ENCODE peak calls at places on chromosome 15, in eight cellular contexts. I, B, L, N, A, T, H and S are unnamed samples.

GRCh38 chr15:83205725-83206324 is 1.8 kb downstream of the HDGFL3 start:
- DNase-seq in N (no peak), L (no peak), A (no peak), T (peak), H (no peak), I (peak), B (no peak), S (no peak)

GRCh38 chr15:83983634-83984458 is 251.7 kb upstream of the GOLGA6L4 start:
- DNase-seq in A (no peak), B (no peak), L (no peak), N (no peak), H (no peak), I (no peak), T (peak), S (no peak)

GRCh38 chr15:41936649-41937567 is 35.4 kb downstream of the EHD4 start:
- DNase-seq in N (peak), I (no peak), B (no peak), T (peak), A (no peak), L (no peak), H (no peak), S (no peak)

GRCh38 chr15:41979493-41980266 is 7.3 kb upstream of the EHD4 start:
- DNase-seq in I (no peak), T (no peak), A (no peak), H (no peak), N (peak), B (no peak), L (no peak), S (no peak)

GRCh38 chr15:33126559-33127290 is 67.8 kb downstream of the FMN1 start:
- DNase-seq in T (peak), H (peak), I (peak), B (no peak), L (no peak), A (peak), N (peak), S (peak)

GRCh38 chr15:92376109-92376508 is 17.6 kb upstream of the ST8SIA2 start:
- DNase-seq in T (no peak), B (no peak), I (no peak), L (no peak), A (no peak), N (no peak), H (no peak), S (no peak)

GRCh38 chr15:84917452-84917851 is 33.0 kb downstream of the SLC28A1 start:
- DNase-seq in L (no peak), I (no peak), N (no peak), H (no peak), T (no peak), B (no peak), A (no peak), S (no peak)

GRCh38 chr15:46682969-46683791 is 1034.1 kb upstream of the SEMA6D start:
- DNase-seq in L (no peak), I (no peak), N (no peak), A (no peak), B (no peak), T (no peak), H (no peak), S (no peak)

GRCh38 chr15:50911641-50912040 is 3.2 kb downstream of the AP4E1 start:
- DNase-seq in H (no peak), I (no peak), B (no peak), L (no peak), N (no peak), T (no peak), A (no peak), S (no peak)

GRCh38 chr15:33584797-33585196 is 274.0 kb downstream of the RYR3 start:
- DNase-seq in B (no peak), T (peak), I (peak), H (peak), L (no peak), N (no peak), A (no peak), S (no peak)

GRCh38 chr15:42331235-42331634 is 28.1 kb upstream of the CAPN3 start:
- DNase-seq in L (no peak), A (no peak), H (no peak), T (no peak), B (no peak), N (no peak), I (no peak), S (no peak)

GRCh38 chr15:100073982-100074381 is 267.8 kb downstream of the ADAMTS17 start:
- DNase-seq in N (no peak), A (peak), T (no peak), I (no peak), H (peak), B (no peak), L (no peak), S (no peak)

GRCh38 chr15:25830844-25831443 is 32.2 kb downstream of the ATP10A start:
- DNase-seq in A (no peak), H (no peak), I (peak), T (peak), L (no peak), B (no peak), N (no peak), S (no peak)

GRCh38 chr15:101501703-101502373 is 12.3 kb upstream of the PCSK6 start:
- DNase-seq in L (no peak), I (no peak), N (peak), H (no peak), B (no peak), A (no peak), T (peak), S (no peak)

GRCh38 chr15:101502572-101503295 is 13.2 kb upstream of the PCSK6 start:
- DNase-seq in L (no peak), T (no peak), B (no peak), N (no peak), A (no peak), I (no peak), H (no peak), S (no peak)

GRCh38 chr15:101499863-101500713 is 10.6 kb upstream of the PCSK6 start:
- DNase-seq in T (no peak), H (no peak), N (peak), L (no peak), A (no peak), B (no peak), I (no peak), S (no peak)

GRCh38 chr15:101498731-101499480 is 9.4 kb upstream of the PCSK6 start:
- DNase-seq in T (no peak), B (no peak), L (no peak), H (no peak), N (no peak), I (no peak), A (no peak), S (no peak)

GRCh38 chr15:101500865-101501551 is 11.5 kb upstream of the PCSK6 start:
- DNase-seq in H (no peak), I (no peak), T (peak), B (no peak), L (no peak), N (no peak), A (no peak), S (no peak)
- H3K4me3 ChIP-seq in H (no peak), I (no peak), T (no peak), B (no peak), L (no peak), N (no peak), A (no peak), S (no peak)

GRCh38 chr15:72532991-72533601 is 59.0 kb downstream of the ARIH1 start:
- DNase-seq in N (no peak), T (peak), I (no peak), A (no peak), L (no peak), B (no peak), H (no peak), S (no peak)
- TF ChIP-seq CTCF in N (peak), T (peak), I (peak), A (peak), L (no peak), B (peak), H (peak), S (peak)

DNA sequence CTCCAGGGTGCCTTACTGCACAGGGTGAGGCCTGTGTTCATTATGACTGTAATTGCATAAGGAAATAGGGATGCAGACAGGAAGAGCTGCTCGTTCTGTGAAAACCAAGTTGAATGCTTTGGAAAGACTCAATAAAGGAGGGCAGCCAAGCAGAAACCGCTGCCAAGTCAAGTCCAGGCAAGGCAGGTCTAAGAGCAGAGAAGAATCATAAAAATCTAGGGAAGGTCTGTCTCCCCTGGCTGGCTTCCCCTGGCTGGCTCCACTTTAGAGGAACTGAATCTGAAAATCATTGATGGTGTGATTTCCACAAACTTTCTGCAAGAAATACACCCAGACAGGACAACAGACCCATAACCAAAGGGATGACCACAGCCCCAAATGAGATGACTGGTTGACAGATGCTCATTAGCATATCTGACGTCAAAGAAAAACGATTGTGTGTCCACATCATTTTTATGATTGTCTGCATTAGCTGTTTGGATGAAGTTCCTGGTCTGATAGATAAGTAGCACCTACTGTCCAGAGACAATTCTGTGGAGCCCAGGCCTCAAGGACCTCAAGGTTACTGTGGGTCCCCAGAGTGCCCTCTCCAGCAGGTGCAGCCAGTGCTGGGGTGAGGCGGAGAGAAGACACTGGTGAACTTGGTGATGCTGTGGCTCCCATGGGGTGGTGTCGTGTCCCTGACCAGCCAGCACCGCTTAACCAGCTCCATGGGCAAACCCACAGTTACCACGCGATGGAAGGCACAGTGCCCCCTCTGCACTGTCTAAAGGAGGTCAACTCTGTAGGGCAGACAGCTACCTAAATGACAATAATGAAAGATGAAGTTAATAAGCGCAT is 127.5 kb downstream of the NSMCE3 start:
- DNase-seq in I (no peak), A (no peak), B (no peak), H (peak), T (no peak), N (no peak), L (no peak), S (no peak)
- H3K27ac ChIP-seq in I (no peak), A (peak), B (no peak), H (no peak), T (no peak), N (no peak), L (no peak), S (no peak)

GRCh38 chr15:52113246-52113645 is 671 bp upstream of the BCL2L10 start:
- DNase-seq in L (no peak), T (no peak), B (no peak), N (no peak), I (peak), H (no peak), A (no peak), S (no peak)

GRCh38 chr15:52109559-52110451 is 2.8 kb downstream of the BCL2L10 start:
- DNase-seq in I (no peak), A (no peak), B (no peak), N (no peak), H (no peak), L (no peak), T (no peak), S (no peak)

GRCh38 chr15:52112203-52112750 is 298 bp downstream of the BCL2L10 start:
- DNase-seq in L (no peak), T (no peak), N (peak), B (peak), A (no peak), I (no peak), H (no peak), S (peak)

GRCh38 chr15:52113708-52114107 is 1.1 kb upstream of the BCL2L10 start:
- DNase-seq in H (no peak), A (no peak), L (no peak), B (no peak), I (no peak), T (no peak), N (no peak), S (no peak)

DNA sequence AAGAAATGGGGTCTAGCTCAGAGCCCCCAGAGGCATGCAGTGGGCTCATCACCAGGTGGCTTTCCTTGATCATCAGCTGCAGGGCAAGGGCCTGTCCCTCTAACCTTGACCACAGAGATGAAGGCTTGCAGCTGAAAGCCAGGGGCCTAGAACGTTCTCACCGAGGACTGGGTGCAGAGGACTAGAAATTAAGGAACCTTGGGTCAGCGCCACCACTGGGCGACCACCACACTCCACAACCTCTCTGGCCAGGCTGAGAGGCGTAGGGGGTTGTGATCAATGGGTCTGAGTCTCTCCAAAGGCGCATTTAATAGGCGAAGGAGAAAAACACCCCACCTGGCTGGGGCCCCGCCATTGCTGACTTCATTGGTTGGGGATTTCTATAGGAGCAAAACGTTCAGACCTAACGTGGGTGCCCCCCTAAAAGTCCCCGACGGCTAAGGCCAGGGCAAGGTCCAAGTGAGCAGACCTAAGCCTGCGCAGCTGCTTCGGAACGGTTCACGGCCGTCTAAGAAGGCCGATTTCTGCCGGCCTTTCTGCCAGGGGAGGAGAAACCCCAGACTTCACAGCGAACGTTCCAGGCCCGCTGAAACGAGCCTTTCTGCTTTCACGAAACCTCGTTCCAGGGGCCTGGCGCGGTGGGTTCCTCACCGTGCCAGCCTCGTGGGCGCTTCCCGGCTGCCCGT is 915 bp downstream of the BCL2L10 start:
- DNase-seq in N (no peak), A (no peak), I (no peak), H (no peak), L (no peak), T (no peak), B (no peak), S (no peak)
- H3K4me3 ChIP-seq in N (peak), A (peak), I (no peak), H (no peak), L (peak), T (no peak), B (peak), S (peak)

DNA sequence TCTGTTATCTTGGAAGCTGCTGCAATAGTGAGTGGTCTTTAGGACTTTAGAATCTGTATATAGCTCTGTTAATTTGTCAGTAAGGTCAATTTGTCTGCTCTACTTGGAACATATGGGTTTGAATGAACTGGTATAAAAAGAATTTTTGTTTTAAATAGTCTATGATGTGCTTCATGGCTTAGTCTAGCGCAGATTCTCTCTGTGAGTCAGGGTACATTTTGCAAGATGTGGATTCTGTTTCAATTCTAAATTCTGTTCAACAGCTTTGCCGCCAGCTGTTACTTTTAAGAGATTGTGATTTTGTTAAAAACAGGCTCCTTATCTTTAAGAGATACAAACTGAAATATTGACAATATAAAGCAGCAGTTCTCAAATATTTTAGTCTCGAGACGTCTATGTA is 135.8 kb upstream of the AGBL1 start:
- DNase-seq in B (no peak), T (no peak), I (no peak), A (no peak), H (no peak), N (no peak), L (no peak), S (no peak)
- TF ChIP-seq CTCF in B (no peak), T (no peak), I (no peak), A (no peak), H (no peak), N (no peak), L (no peak), S (no peak)

GRCh38 chr15:78509726-78510312 is 2.4 kb downstream of the HYKK start:
- DNase-seq in B (no peak), T (no peak), H (no peak), N (no peak), A (no peak), I (no peak), L (no peak), S (no peak)
- H3K27ac ChIP-seq in B (no peak), T (no peak), H (no peak), N (no peak), A (no peak), I (no peak), L (no peak), S (no peak)

DNA sequence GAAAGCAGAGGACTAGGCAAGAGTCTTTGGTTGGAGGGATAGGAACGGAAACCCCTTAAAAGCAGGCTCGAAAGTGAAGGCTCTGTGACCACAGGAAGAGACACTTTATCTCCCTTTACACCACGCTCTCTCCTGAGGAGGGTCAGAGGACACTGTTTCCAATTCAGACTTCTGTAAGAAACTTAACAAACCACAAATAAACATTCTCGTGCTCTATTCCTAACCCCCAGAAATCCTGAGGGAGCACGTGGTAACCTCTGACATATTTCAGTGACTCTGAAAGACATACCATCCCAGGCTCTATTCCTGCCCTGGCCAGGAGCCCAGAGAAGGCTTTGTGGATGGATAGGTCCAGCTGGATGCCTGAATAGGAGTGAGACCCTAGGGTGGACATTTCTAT is 168.2 kb upstream of the NDN start:
- DNase-seq in A (no peak), T (no peak), B (no peak), N (no peak), I (peak), L (no peak), H (no peak), S (no peak)
- H3K4me3 ChIP-seq in A (no peak), T (no peak), B (no peak), N (no peak), I (no peak), L (no peak), H (no peak), S (no peak)

GRCh38 chr15:69731581-69731980 is 279.0 kb downstream of the RPLP1 start:
- DNase-seq in I (no peak), N (no peak), H (no peak), L (no peak), A (no peak), T (no peak), B (no peak), S (no peak)

GRCh38 chr15:69730281-69731235 is 277.9 kb downstream of the RPLP1 start:
- DNase-seq in N (no peak), H (no peak), B (no peak), I (no peak), L (no peak), A (no peak), T (no peak), S (no peak)

GRCh38 chr15:69727257-69727924 is 274.8 kb downstream of the RPLP1 start:
- DNase-seq in B (no peak), H (no peak), L (no peak), N (no peak), T (no peak), A (no peak), I (no peak), S (no peak)

GRCh38 chr15:69732133-69732532 is 279.5 kb downstream of the RPLP1 start:
- DNase-seq in B (no peak), T (no peak), A (no peak), H (no peak), N (no peak), I (no peak), L (no peak), S (no peak)

GRCh38 chr15:69729167-69729748 is 276.6 kb downstream of the RPLP1 start:
- DNase-seq in H (no peak), B (no peak), A (no peak), L (no peak), I (peak), T (peak), N (peak), S (no peak)
- TF ChIP-seq CTCF in H (peak), B (peak), A (peak), L (peak), I (peak), T (peak), N (peak), S (peak)